ENCODE peak calls at places on chromosomes 13 and 19, in five cellular contexts. One of them, this sample, is unnamed. For H3K4me1, the result is how much of the 10 kb centered on the place peaks cover.

GRCh38 chr13:59442946-59443345 is 720.8 kb downstream of the DIAPH3 start:
- DNase-seq in heart left ventricle: no peak
- DNase-seq in tibial artery: no peak
- DNase-seq in adrenal gland: no peak
- DNase-seq in breast epithelium: no peak
- DNase-seq in this sample: no peak

GRCh38 chr19:55252760-55253159 is 6.1 kb downstream of the PPP6R1 start:
- DNase-seq in heart left ventricle: no peak
- DNase-seq in tibial artery: no peak
- DNase-seq in adrenal gland: no peak
- DNase-seq in breast epithelium: no peak
- DNase-seq in this sample: no peak

GRCh38 chr13:72850959-72851677 is 69.2 kb downstream of the PIBF1 start:
- DNase-seq in heart left ventricle: no peak
- DNase-seq in tibial artery: no peak
- DNase-seq in adrenal gland: no peak
- DNase-seq in breast epithelium: no peak
- DNase-seq in this sample: peak

GRCh38 chr13:106493569-106493968 is 41.9 kb downstream of the EFNB2 start:
- DNase-seq in heart left ventricle: no peak
- DNase-seq in tibial artery: no peak
- DNase-seq in adrenal gland: no peak
- DNase-seq in breast epithelium: no peak
- DNase-seq in this sample: no peak

GRCh38 chr19:13283871-13284270 is 133.7 kb downstream of the IER2 start:
- DNase-seq in heart left ventricle: no peak
- DNase-seq in tibial artery: no peak
- DNase-seq in adrenal gland: no peak
- DNase-seq in breast epithelium: no peak
- DNase-seq in this sample: no peak

GRCh38 chr13:79227418-79227817 is 178.6 kb downstream of the RBM26 start:
- DNase-seq in heart left ventricle: no peak
- DNase-seq in tibial artery: no peak
- DNase-seq in adrenal gland: no peak
- DNase-seq in breast epithelium: no peak
- DNase-seq in this sample: no peak

GRCh38 chr19:4597975-4598671 is 38.6 kb upstream of the SEMA6B start:
- DNase-seq in heart left ventricle: no peak
- DNase-seq in tibial artery: no peak
- DNase-seq in adrenal gland: peak
- DNase-seq in breast epithelium: no peak
- DNase-seq in this sample: no peak

GRCh38 chr19:49502866-49503581 is 6.8 kb downstream of the RPS11 start:
- DNase-seq in heart left ventricle: no peak
- DNase-seq in tibial artery: no peak
- DNase-seq in adrenal gland: peak
- DNase-seq in breast epithelium: no peak
- DNase-seq in this sample: no peak

GRCh38 chr19:34366670-34367423 is 1.9 kb downstream of the GPI start:
- DNase-seq in heart left ventricle: no peak
- DNase-seq in tibial artery: no peak
- DNase-seq in adrenal gland: peak
- DNase-seq in breast epithelium: no peak
- DNase-seq in this sample: no peak

GRCh38 chr19:8208119-8208709 is 956 bp upstream of the CERS4 start:
- DNase-seq in heart left ventricle: peak
- DNase-seq in tibial artery: no peak
- DNase-seq in adrenal gland: no peak
- DNase-seq in breast epithelium: peak
- DNase-seq in this sample: no peak

GRCh38 chr19:8209111-8209964 is at the start of gene CERS4:
- DNase-seq in heart left ventricle: peak
- DNase-seq in tibial artery: peak
- DNase-seq in adrenal gland: peak
- DNase-seq in breast epithelium: peak
- DNase-seq in this sample: no peak

GRCh38 chr19:8210660-8211101 is 1.5 kb downstream of the CERS4 start:
- DNase-seq in heart left ventricle: no peak
- DNase-seq in tibial artery: no peak
- DNase-seq in adrenal gland: no peak
- DNase-seq in breast epithelium: no peak
- DNase-seq in this sample: no peak

GRCh38 chr19:8209965-8210659 is 942 bp downstream of the CERS4 start:
- DNase-seq in heart left ventricle: no peak
- DNase-seq in tibial artery: no peak
- DNase-seq in adrenal gland: no peak
- DNase-seq in breast epithelium: no peak
- DNase-seq in this sample: no peak

DNA sequence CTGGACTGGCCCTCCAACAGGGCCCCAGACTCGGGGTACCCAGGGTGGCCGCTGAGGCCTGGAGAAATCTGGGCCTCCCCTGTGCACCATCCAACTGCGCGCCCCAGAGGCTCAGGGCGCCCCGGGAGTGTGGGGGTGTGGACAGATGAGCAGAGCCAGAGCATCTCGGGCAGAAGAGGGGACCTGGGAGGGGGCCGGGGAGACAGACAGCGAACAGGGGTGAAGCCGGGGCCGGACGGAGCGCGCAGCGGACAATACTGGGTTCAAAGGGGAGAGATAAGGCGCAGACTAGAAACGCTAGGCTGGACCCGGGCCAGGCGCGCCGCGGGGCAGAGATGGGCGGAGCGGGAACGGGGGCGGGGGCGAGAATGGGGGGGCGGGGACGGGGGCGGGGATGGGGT is 460 bp upstream of the CERS4 start:
- DNase-seq in heart left ventricle: no peak
- DNase-seq in tibial artery: peak
- DNase-seq in adrenal gland: peak
- DNase-seq in breast epithelium: no peak
- DNase-seq in this sample: no peak
- H3K4me3 ChIP-seq in heart left ventricle: peak
- H3K4me3 ChIP-seq in tibial artery: peak
- H3K4me3 ChIP-seq in adrenal gland: peak
- H3K4me3 ChIP-seq in breast epithelium: peak
- H3K4me3 ChIP-seq in this sample: peak

DNA sequence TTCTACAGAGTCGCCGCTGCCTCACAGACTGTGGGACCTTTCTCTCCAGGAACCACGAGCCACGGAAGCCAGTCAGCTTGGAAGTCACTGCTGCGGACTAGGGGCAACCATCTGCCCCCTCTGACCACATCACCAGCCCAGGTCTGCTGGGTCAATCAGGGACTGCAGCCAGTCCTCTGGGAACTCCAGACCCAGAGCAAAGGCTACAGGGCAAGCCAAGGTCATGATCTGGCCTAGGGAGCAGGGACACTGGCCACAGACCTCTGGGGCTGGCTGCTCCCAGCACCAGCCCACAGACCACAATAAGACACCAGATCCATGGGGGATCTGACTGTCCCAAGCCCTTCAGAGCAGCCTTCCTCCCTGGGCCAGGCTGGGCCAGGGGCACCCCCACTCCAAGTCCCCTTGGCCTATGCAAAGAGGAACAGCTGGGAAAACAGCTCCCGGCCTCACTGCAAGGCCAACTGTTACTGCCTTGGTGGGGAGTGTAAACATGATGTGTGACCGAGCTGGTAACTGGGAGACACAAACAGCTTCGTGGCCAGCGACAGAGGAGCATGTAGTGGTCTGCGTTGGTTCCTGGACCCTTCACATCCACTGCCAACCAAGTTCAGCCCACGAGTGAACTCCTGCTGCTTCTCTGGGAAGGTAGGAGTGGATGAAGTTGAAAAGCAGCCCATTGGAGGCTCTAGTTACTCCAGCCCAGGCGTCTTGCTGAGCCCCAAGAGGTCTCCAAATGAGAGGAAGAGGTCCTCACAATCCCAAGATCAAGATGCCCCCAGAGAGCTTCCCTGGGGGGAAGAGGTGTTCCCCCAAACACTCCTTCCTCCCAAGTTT is 1.5 kb downstream of the AKT2 start:
- DNase-seq in heart left ventricle: no peak
- DNase-seq in tibial artery: no peak
- DNase-seq in adrenal gland: no peak
- DNase-seq in breast epithelium: no peak
- DNase-seq in this sample: no peak
- H3K4me1 ChIP-seq in heart left ventricle: half or more
- H3K4me1 ChIP-seq in tibial artery: under half
- H3K4me1 ChIP-seq in adrenal gland: under half
- H3K4me1 ChIP-seq in breast epithelium: under half
- H3K4me1 ChIP-seq in this sample: under half

GRCh38 chr19:39409886-39410619 is 2.4 kb upstream of the PLEKHG2 start:
- DNase-seq in heart left ventricle: peak
- DNase-seq in tibial artery: peak
- DNase-seq in adrenal gland: peak
- DNase-seq in breast epithelium: peak
- DNase-seq in this sample: no peak
- TF ChIP-seq CTCF in heart left ventricle: no peak
- TF ChIP-seq CTCF in tibial artery: no peak
- TF ChIP-seq CTCF in adrenal gland: peak
- TF ChIP-seq CTCF in breast epithelium: peak
- TF ChIP-seq CTCF in this sample: no peak

GRCh38 chr19:46350758-46351159 is 3.9 kb downstream of the PPP5C start:
- DNase-seq in heart left ventricle: no peak
- DNase-seq in tibial artery: no peak
- DNase-seq in adrenal gland: no peak
- DNase-seq in breast epithelium: no peak
- DNase-seq in this sample: no peak
- H3K4me3 ChIP-seq in heart left ventricle: no peak
- H3K4me3 ChIP-seq in tibial artery: no peak
- H3K4me3 ChIP-seq in adrenal gland: no peak
- H3K4me3 ChIP-seq in breast epithelium: peak
- H3K4me3 ChIP-seq in this sample: no peak

GRCh38 chr19:46606681-46607440 is 5.7 kb downstream of the CALM3 start:
- DNase-seq in heart left ventricle: no peak
- DNase-seq in tibial artery: no peak
- DNase-seq in adrenal gland: peak
- DNase-seq in breast epithelium: no peak
- DNase-seq in this sample: no peak
- H3K4me1 ChIP-seq in heart left ventricle: under half
- H3K4me1 ChIP-seq in tibial artery: under half
- H3K4me1 ChIP-seq in adrenal gland: under half
- H3K4me1 ChIP-seq in breast epithelium: under half
- H3K4me1 ChIP-seq in this sample: under half

GRCh38 chr13:52707375-52707774 is 32.2 kb downstream of the CNMD start:
- DNase-seq in heart left ventricle: no peak
- DNase-seq in tibial artery: no peak
- DNase-seq in adrenal gland: no peak
- DNase-seq in breast epithelium: no peak
- DNase-seq in this sample: no peak
- TF ChIP-seq CTCF in heart left ventricle: no peak
- TF ChIP-seq CTCF in tibial artery: no peak
- TF ChIP-seq CTCF in adrenal gland: no peak
- TF ChIP-seq CTCF in breast epithelium: no peak
- TF ChIP-seq CTCF in this sample: peak

GRCh38 chr19:37506387-37507166 is at the start of gene ZNF793:
- DNase-seq in heart left ventricle: peak
- DNase-seq in tibial artery: peak
- DNase-seq in adrenal gland: peak
- DNase-seq in breast epithelium: peak
- DNase-seq in this sample: peak

GRCh38 chr19:37507167-37507464 is 377 bp downstream of the ZNF793 start:
- DNase-seq in heart left ventricle: no peak
- DNase-seq in tibial artery: no peak
- DNase-seq in adrenal gland: no peak
- DNase-seq in breast epithelium: no peak
- DNase-seq in this sample: no peak

GRCh38 chr19:37513397-37513796 is 6.7 kb downstream of the ZNF793 start:
- DNase-seq in heart left ventricle: no peak
- DNase-seq in tibial artery: no peak
- DNase-seq in adrenal gland: no peak
- DNase-seq in breast epithelium: no peak
- DNase-seq in this sample: no peak

GRCh38 chr19:37511821-37512220 is 5.1 kb downstream of the ZNF793 start:
- DNase-seq in heart left ventricle: no peak
- DNase-seq in tibial artery: no peak
- DNase-seq in adrenal gland: no peak
- DNase-seq in breast epithelium: no peak
- DNase-seq in this sample: no peak

GRCh38 chr19:37511186-37511585 is 4.4 kb downstream of the ZNF793 start:
- DNase-seq in heart left ventricle: no peak
- DNase-seq in tibial artery: no peak
- DNase-seq in adrenal gland: no peak
- DNase-seq in breast epithelium: no peak
- DNase-seq in this sample: no peak
- H3K4me3 ChIP-seq in heart left ventricle: no peak
- H3K4me3 ChIP-seq in tibial artery: no peak
- H3K4me3 ChIP-seq in adrenal gland: no peak
- H3K4me3 ChIP-seq in breast epithelium: no peak
- H3K4me3 ChIP-seq in this sample: no peak

DNA sequence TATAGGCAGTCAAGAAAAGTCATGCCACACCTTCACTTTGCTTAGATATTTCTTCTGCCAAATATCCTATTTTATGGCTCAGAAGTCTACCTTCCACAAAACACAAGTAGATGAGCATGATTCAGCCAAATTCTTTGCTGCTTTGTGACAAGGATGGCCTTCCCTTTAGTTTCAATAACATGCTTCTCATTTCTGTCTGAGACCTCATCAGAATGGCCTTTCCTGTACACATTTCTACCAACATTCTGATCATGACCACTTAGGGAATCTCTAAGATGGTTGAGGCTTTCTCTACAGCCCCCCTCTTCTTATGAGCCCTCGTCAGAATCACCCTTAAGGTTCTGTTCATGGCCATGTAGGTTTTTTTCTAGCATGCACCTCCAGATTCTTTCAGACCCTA is 96.2 kb downstream of the COL4A2 start:
- DNase-seq in heart left ventricle: no peak
- DNase-seq in tibial artery: no peak
- DNase-seq in adrenal gland: no peak
- DNase-seq in breast epithelium: no peak
- DNase-seq in this sample: no peak
- H3K4me1 ChIP-seq in heart left ventricle: under half
- H3K4me1 ChIP-seq in tibial artery: half or more
- H3K4me1 ChIP-seq in adrenal gland: under half
- H3K4me1 ChIP-seq in breast epithelium: under half
- H3K4me1 ChIP-seq in this sample: under half

GRCh38 chr13:49649244-49649962 is 21.1 kb downstream of the ARL11 start:
- DNase-seq in heart left ventricle: no peak
- DNase-seq in tibial artery: no peak
- DNase-seq in adrenal gland: no peak
- DNase-seq in breast epithelium: no peak
- DNase-seq in this sample: no peak
- TF ChIP-seq CTCF in heart left ventricle: no peak
- TF ChIP-seq CTCF in tibial artery: peak
- TF ChIP-seq CTCF in adrenal gland: peak
- TF ChIP-seq CTCF in breast epithelium: no peak
- TF ChIP-seq CTCF in this sample: peak

GRCh38 chr19:23116802-23117571 is at the start of gene ZNF730:
- DNase-seq in heart left ventricle: peak
- DNase-seq in tibial artery: peak
- DNase-seq in adrenal gland: peak
- DNase-seq in breast epithelium: no peak
- DNase-seq in this sample: peak
- H3K4me3 ChIP-seq in heart left ventricle: peak
- H3K4me3 ChIP-seq in tibial artery: peak
- H3K4me3 ChIP-seq in adrenal gland: peak
- H3K4me3 ChIP-seq in breast epithelium: peak
- H3K4me3 ChIP-seq in this sample: peak

This sample was measured in RWPE2.